ENCODE peak calls at places on chromosomes 1 and 21, in four cellular contexts. F is cardiac fibroblast; H is lung; J is stimulated activated CD8-positive, alpha-beta memory T cell treated with anti-CD3 and anti-CD28 coated beads, Interleukin-2, amount 100 ng/mL, for 48 hours. Z is an unnamed sample.

GRCh38 chr1:173048629-173049326 is 2.0 kb downstream of the TNFSF18 start:
- DNase-seq in F (peak), H (no peak), J (no peak), Z (no peak)

GRCh38 chr1:205811660-205812059 is 1.3 kb downstream of the SLC41A1 start:
- DNase-seq in F (no peak), H (no peak), J (no peak), Z (no peak)

GRCh38 chr1:41341365-41341683 is 19.9 kb upstream of the FOXO6 start:
- DNase-seq in F (no peak), H (no peak), J (no peak), Z (no peak)

GRCh38 chr21:25350056-25350455 is 257.2 kb downstream of the MRPL39 start:
- DNase-seq in F (peak), H (no peak), J (peak), Z (peak)

GRCh38 chr1:209839875-209840491 is 12.2 kb downstream of the UTP25 start:
- DNase-seq in F (peak), H (no peak), J (no peak), Z (peak)

GRCh38 chr1:10721381-10722321 is 74.8 kb downstream of the CASZ1 start:
- DNase-seq in F (no peak), H (no peak), J (no peak), Z (no peak)

GRCh38 chr1:202579806-202580205 is 130.4 kb downstream of the SYT2 start:
- DNase-seq in F (peak), H (no peak), J (no peak), Z (no peak)

GRCh38 chr1:966603-967295 is 467 bp downstream of the PLEKHN1 start:
- DNase-seq in F (peak), H (peak), J (peak), Z (no peak)

GRCh38 chr1:100622037-100622436 is 84.1 kb downstream of the GPR88 start:
- DNase-seq in F (peak), H (peak), J (no peak), Z (peak)

GRCh38 chr1:229158317-229159294 is 112.3 kb upstream of the RAB4A start:
- DNase-seq in F (no peak), H (peak), J (no peak), Z (no peak)

GRCh38 chr1:1171551-1172340 is 1.9 kb upstream of the TTLL10 start:
- DNase-seq in F (no peak), H (no peak), J (peak), Z (no peak)

GRCh38 chr1:160773088-160773487 is 22.9 kb upstream of the LY9 start:
- DNase-seq in F (no peak), H (no peak), J (no peak), Z (no peak)

GRCh38 chr1:61568460-61569211 is 156.3 kb downstream of the TM2D1 start:
- DNase-seq in F (no peak), H (no peak), J (no peak), Z (no peak)

GRCh38 chr1:228150458-228151169 is 884 bp downstream of the GJC2 start:
- DNase-seq in F (peak), H (no peak), J (no peak), Z (no peak)

GRCh38 chr1:246933893-246934292 is 2.1 kb upstream of the AHCTF1 start:
- DNase-seq in F (no peak), H (no peak), J (no peak), Z (no peak)

GRCh38 chr1:70487910-70488665 is 77.0 kb downstream of the CTH start:
- DNase-seq in F (peak), H (no peak), J (no peak), Z (no peak)

GRCh38 chr1:102578806-102579205 is 529.5 kb downstream of the COL11A1 start:
- DNase-seq in F (peak), H (no peak), J (no peak), Z (no peak)

GRCh38 chr1:62092126-62092525 is 102.5 kb upstream of the L1TD1 start:
- DNase-seq in F (no peak), H (no peak), J (no peak), Z (no peak)

GRCh38 chr1:170402451-170403311 is 129.3 kb upstream of the GORAB start:
- DNase-seq in F (peak), H (no peak), J (no peak), Z (no peak)

GRCh38 chr1:44086722-44087474 is 31.7 kb upstream of the KLF17 start:
- DNase-seq in F (no peak), H (no peak), J (no peak), Z (no peak)

GRCh38 chr1:27366411-27367159 is at the start of gene MAP3K6:
- DNase-seq in F (peak), H (peak), J (no peak), Z (peak)

GRCh38 chr1:183842817-183843187 is 37.9 kb downstream of the RGL1 start:
- DNase-seq in F (no peak), H (no peak), J (no peak), Z (no peak)

GRCh38 chr21:35593000-35593502 is 467.3 kb downstream of the SETD4 start:
- DNase-seq in F (peak), H (no peak), J (no peak), Z (no peak)

Z was measured in HS-27A.